ENCODE peak calls at places on chromosomes 7 and 10, in four cellular contexts. U is fibroblast of lung; J is IMR-90; P is CD8-positive, alpha-beta T cell. X is an unnamed sample. For H3K4me1, the result is how much of the 10 kb centered on the place peaks cover.

GRCh38 chr10:56319386-56319785 is 41.7 kb downstream of the ZWINT start:
- DNase-seq in J (peak), P (no peak), U (peak), X (no peak)

GRCh38 chr7:141511370-141512335 is 39.6 kb upstream of the AGK start:
- DNase-seq in P (no peak), U (no peak), J (no peak), X (peak)

GRCh38 chr7:38107486-38107893 is 70.6 kb upstream of the STARD3NL start:
- DNase-seq in J (peak), U (peak), P (peak), X (peak)

GRCh38 chr7:54831644-54832095 is 72.7 kb upstream of the SEC61G start:
- DNase-seq in P (no peak), U (peak), J (no peak), X (no peak)

GRCh38 chr10:58993480-58994221 is 182.8 kb upstream of the PHYHIPL start:
- DNase-seq in P (no peak), J (no peak), U (no peak), X (no peak)

GRCh38 chr7:29807179-29807841 is 1.0 kb downstream of the WIPF3 start:
- DNase-seq in J (no peak), P (no peak), U (no peak), X (peak)

GRCh38 chr7:85001493-85002345 is 185.1 kb downstream of the SEMA3D start:
- DNase-seq in J (no peak), P (no peak), U (no peak), X (no peak)

GRCh38 chr10:91683976-91684375 is 51.1 kb upstream of the PPP1R3C start:
- DNase-seq in U (peak), J (peak), P (no peak), X (no peak)

GRCh38 chr10:88946965-88947590 is 5.5 kb downstream of the ACTA2 start:
- DNase-seq in P (no peak), U (peak), J (no peak), X (no peak)
- H3K4me1 ChIP-seq in P (under half), U (under half), J (under half), X (under half)

GRCh38 chr7:30920584-30921539 is 9.2 kb downstream of the AQP1 start:
- DNase-seq in U (peak), J (peak), P (no peak), X (no peak)

GRCh38 chr7:30920021-30920583 is 8.4 kb downstream of the AQP1 start:
- DNase-seq in U (peak), P (no peak), J (no peak), X (no peak)

GRCh38 chr7:30921951-30922401 is 10.3 kb downstream of the AQP1 start:
- DNase-seq in J (no peak), P (no peak), U (no peak), X (no peak)

GRCh38 chr7:30922596-30922995 is 10.9 kb downstream of the AQP1 start:
- DNase-seq in U (no peak), J (no peak), P (no peak), X (no peak)

GRCh38 chr7:30921540-30921930 is 9.9 kb downstream of the AQP1 start:
- DNase-seq in J (no peak), U (no peak), P (no peak), X (no peak)
- H3K27ac ChIP-seq in J (no peak), U (no peak), P (no peak), X (no peak)

DNA sequence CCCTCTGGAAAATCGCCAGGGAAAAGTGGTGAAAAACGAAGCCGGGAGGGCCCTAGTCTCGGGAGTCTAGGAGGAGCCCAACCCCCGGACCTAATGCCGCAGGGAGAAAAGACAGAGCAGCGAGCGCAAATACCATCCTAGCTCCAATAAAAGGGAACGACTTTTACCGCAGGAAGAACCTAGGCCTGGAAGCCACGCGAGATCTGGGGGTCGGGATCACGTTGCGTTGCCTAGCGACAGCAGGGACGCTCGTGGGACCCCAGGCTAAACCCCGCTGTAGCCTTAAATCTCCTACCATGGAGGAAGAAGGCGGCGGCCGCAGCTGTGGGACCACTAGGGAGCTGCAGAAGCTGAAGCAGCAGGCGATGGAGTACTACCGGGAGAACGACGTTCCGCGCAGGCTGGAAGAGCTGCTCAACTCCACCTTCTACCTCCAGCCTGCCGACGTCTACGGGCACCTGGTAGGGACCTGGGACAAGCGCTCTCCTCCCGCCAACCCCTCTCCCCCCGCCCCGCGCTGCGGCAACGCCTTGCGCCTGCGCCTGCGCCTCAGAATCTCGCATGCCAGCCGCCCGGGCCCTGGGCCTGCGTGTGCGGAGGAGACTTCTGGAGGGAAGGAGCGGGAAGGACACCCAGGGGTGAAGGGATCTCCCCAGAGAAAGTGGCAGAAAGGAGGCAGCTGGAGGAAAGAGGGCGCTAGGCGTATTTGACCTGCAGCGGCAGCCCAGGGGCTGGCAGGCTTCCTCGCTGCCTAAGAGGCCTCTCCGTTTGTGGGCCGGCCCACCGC is at the start of gene ENO4:
- DNase-seq in P (no peak), U (peak), J (peak), X (peak)
- H3K4me1 ChIP-seq in P (under half), U (under half), J (under half), X (under half)

DNA sequence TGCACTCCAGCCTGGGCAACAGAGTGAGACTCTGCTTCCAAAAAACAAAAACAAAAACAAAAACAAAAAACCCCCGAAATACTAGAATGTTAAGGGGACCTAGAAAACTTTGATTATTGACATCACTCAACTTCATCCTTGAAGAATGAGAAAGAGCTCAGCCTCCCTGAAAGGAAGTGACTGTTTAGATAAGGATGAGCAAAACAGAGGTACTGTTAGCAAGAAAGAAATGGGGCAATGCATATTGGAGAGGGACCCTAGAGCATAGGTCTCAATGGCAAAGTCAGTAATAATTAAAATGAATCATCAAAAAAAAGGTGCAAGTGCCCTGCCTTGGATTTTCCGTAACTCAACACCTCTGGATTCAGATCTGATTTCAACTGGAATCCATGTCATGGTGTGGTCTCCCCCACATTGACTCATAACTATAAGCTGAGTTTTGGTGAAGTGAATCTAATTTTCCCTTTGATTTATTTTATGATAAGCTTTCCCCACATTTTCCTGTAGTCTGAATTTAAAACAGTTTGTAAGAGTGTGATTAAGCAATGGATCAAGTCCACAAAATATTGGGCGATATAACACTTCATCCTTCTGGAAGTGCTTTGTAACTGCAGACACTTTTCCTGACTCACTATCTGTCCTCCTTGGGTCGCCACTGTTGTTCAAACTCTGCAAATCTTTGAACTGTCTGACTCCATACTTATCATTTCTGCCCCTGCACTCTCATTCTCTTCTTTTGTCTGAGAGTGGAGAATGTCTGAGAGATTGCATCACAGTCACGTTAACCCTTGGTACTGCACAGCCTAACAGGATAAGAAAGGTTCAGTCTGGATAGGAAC is 224.8 kb upstream of the LYZL1 start:
- DNase-seq in J (peak), U (peak), P (no peak), X (no peak)
- H3K27ac ChIP-seq in J (no peak), U (no peak), P (no peak), X (no peak)

GRCh38 chr7:7791523-7791922 is 73.1 kb upstream of the RPA3 start:
- DNase-seq in J (no peak), U (no peak), P (no peak), X (no peak)

GRCh38 chr7:7793249-7793648 is 74.8 kb upstream of the RPA3 start:
- DNase-seq in P (no peak), J (no peak), U (no peak), X (no peak)

GRCh38 chr7:7793921-7794320 is 75.5 kb upstream of the RPA3 start:
- DNase-seq in U (no peak), J (no peak), P (no peak), X (no peak)

GRCh38 chr7:7790041-7790751 is 71.8 kb upstream of the RPA3 start:
- DNase-seq in U (no peak), P (no peak), J (no peak), X (no peak)

DNA sequence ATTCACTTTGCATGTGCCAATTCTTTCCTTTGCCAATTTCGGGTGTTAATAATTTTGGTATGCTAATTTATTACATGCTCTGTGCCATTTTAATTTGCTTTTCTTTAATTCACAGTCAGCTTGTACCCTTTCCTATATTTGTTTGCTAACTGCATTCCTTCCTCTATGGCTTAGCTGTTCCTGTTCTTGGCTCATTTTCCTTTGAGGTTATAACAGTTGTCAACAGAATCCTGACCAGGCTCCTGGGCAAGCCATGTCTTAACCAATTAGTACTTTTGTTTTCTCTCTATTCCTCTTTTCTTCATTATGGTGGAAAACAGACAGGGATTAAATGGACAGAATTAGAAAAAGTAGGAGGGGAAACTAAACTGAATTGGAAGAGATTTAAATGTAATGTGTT is 73.7 kb upstream of the RPA3 start:
- DNase-seq in U (no peak), J (no peak), P (no peak), X (no peak)
- H3K4me1 ChIP-seq in U (under half), J (under half), P (under half), X (under half)

DNA sequence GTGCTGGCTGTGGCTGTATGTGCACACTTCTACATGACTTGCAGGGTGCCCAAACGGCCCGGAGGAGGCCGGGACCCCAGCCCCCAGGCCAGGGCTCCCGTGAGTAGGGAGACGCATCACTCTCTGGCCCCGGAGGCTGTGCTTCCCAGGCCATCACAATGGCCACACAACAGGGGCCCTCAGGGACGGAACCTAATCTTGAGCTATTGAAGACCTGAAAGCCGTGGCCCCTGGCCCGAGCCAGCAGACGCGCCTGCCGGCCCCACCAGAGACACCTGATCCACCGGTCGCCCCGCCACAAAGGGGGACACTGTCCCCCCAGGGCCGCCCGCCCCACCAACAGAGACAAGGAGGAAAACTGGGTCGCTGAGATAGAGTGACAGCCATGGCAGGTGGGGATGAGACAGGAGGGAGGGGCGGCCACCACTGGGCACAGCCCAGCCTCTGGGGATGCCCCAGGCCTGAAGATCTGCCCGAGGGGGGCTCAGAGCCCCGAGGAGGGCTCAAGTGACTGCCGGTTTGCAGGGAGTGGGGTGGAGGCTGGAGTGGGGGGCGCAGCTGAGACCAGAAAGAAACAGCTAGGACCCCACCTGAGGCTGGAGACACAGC is 10.2 kb upstream of the LFNG start:
- DNase-seq in P (peak), U (no peak), J (no peak), X (no peak)
- H3K27ac ChIP-seq in P (peak), U (no peak), J (no peak), X (no peak)

GRCh38 chr7:44995555-44996493 is 4.2 kb upstream of the CCM2 start:
- DNase-seq in J (no peak), U (no peak), P (no peak), X (no peak)
- H3K4me1 ChIP-seq in J (under half), U (under half), P (under half), X (under half)

X was measured in small intestine.